ENCODE peak calls at places on chromosome 17, in six cellular contexts. Q is RWPE2, R is NT2/D1, M is SJSA1, W is tibial nerve, N is heart right ventricle. H is an unnamed sample. For H3K36me3, the result is how much of the 10 kb centered on the place peaks cover.

GRCh38 chr17:29590979-29591736 is 1.7 kb upstream of the GIT1 start:
- DNase-seq in Q (no peak), R (no peak), M (no peak), W (peak), N (peak), H (peak)

GRCh38 chr17:10702574-10702973 is 5.2 kb downstream of the ADPRM start:
- DNase-seq in Q (no peak), R (no peak), M (no peak), W (no peak), N (no peak), H (no peak)

GRCh38 chr17:1515640-1516402 is 591 bp downstream of the INPP5K start:
- DNase-seq in Q (no peak), R (peak), M (peak), W (peak), N (peak), H (peak)

GRCh38 chr17:80124351-80124981 is 22.5 kb downstream of the EIF4A3 start:
- DNase-seq in Q (no peak), R (peak), M (no peak), W (no peak), N (no peak), H (peak)

GRCh38 chr17:63910096-63910495 is 962 bp downstream of the CSHL1 start:
- DNase-seq in Q (no peak), R (no peak), M (no peak), W (no peak), N (no peak), H (no peak)

GRCh38 chr17:53794875-53795274 is 27.9 kb upstream of the KIF2B start:
- DNase-seq in Q (no peak), R (no peak), M (no peak), W (no peak), N (no peak), H (no peak)

GRCh38 chr17:6259899-6260298 is 175.0 kb downstream of the AIPL1 start:
- DNase-seq in Q (no peak), R (no peak), M (no peak), W (no peak), N (no peak), H (no peak)

GRCh38 chr17:7218166-7218565 is 1.5 kb downstream of the DLG4 start:
- DNase-seq in Q (no peak), R (no peak), M (no peak), W (no peak), N (no peak), H (no peak)

GRCh38 chr17:57669671-57670529 is 75.2 kb downstream of the CCDC182 start:
- DNase-seq in Q (no peak), R (no peak), M (peak), W (no peak), N (no peak), H (no peak)

GRCh38 chr17:76529224-76529642 is 8.3 kb downstream of the CYGB start:
- DNase-seq in Q (no peak), R (no peak), M (peak), W (peak), N (peak), H (peak)

GRCh38 chr17:79861371-79862216 is 22.4 kb upstream of the CBX4 start:
- DNase-seq in Q (no peak), R (no peak), M (no peak), W (no peak), N (no peak), H (no peak)

GRCh38 chr17:63439682-63440081 is 6.4 kb downstream of the CYB561 start:
- DNase-seq in Q (no peak), R (no peak), M (no peak), W (peak), N (no peak), H (no peak)

GRCh38 chr17:2235792-2236365 is 67.7 kb downstream of the SMG6 start:
- DNase-seq in Q (no peak), R (no peak), M (no peak), W (no peak), N (peak), H (no peak)

GRCh38 chr17:9022553-9023388 is 1.5 kb downstream of the NTN1 start:
- DNase-seq in Q (no peak), R (no peak), M (no peak), W (no peak), N (no peak), H (no peak)

GRCh38 chr17:78575899-78576298 is 1.3 kb downstream of the DNAH17 start:
- DNase-seq in Q (no peak), R (no peak), M (no peak), W (no peak), N (no peak), H (no peak)

GRCh38 chr17:80857721-80858171 is 133.9 kb upstream of the CHMP6 start:
- DNase-seq in Q (peak), R (no peak), M (no peak), W (no peak), N (no peak), H (no peak)

GRCh38 chr17:76747716-76748360 is 9.9 kb downstream of the MFSD11 start:
- DNase-seq in Q (no peak), R (no peak), M (no peak), W (no peak), N (no peak), H (no peak)

GRCh38 chr17:13477180-13477611 is 124.5 kb downstream of the HS3ST3A1 start:
- DNase-seq in Q (no peak), R (no peak), M (no peak), W (no peak), N (no peak), H (peak)

GRCh38 chr17:37792787-37793186 is 47.9 kb upstream of the HNF1B start:
- DNase-seq in Q (no peak), R (peak), M (no peak), W (no peak), N (no peak), H (peak)

GRCh38 chr17:7882068-7882467 is 6.5 kb upstream of the CHD3 start:
- DNase-seq in Q (no peak), R (no peak), M (no peak), W (no peak), N (no peak), H (no peak)

GRCh38 chr17:50175035-50175788 is 9.4 kb downstream of the SGCA start:
- DNase-seq in Q (no peak), R (no peak), M (no peak), W (no peak), N (no peak), H (no peak)

GRCh38 chr17:77136420-77136767 is 4.4 kb upstream of the SEC14L1 start:
- DNase-seq in Q (no peak), R (no peak), M (no peak), W (no peak), N (no peak), H (no peak)

GRCh38 chr17:78781339-78782304 is at the start of gene CYTH1:
- DNase-seq in Q (no peak), R (no peak), M (no peak), W (no peak), N (no peak), H (no peak)

GRCh38 chr17:49388290-49388640 is 26.2 kb upstream of the ZNF652 start:
- DNase-seq in Q (no peak), R (no peak), M (no peak), W (no peak), N (no peak), H (no peak)

GRCh38 chr17:65459667-65460415 is 101.6 kb downstream of the AXIN2 start:
- DNase-seq in Q (no peak), R (no peak), M (no peak), W (no peak), N (no peak), H (no peak)

GRCh38 chr17:51857052-51857593 is 301.4 kb downstream of the CA10 start:
- DNase-seq in Q (no peak), R (no peak), M (no peak), W (no peak), N (no peak), H (no peak)

GRCh38 chr17:14442798-14443553 is 142.1 kb downstream of the HS3ST3B1 start:
- DNase-seq in Q (no peak), R (no peak), M (peak), W (no peak), N (no peak), H (no peak)

GRCh38 chr17:81427446-81428120 is 32.3 kb downstream of the BAHCC1 start:
- DNase-seq in Q (no peak), R (no peak), M (no peak), W (no peak), N (no peak), H (no peak)

GRCh38 chr17:80864751-80865150 is 126.9 kb upstream of the CHMP6 start:
- DNase-seq in Q (peak), R (no peak), M (no peak), W (no peak), N (no peak), H (no peak)

GRCh38 chr17:7263071-7263800 is 958 bp upstream of the CLDN7 start:
- DNase-seq in Q (no peak), R (no peak), M (no peak), W (no peak), N (no peak), H (peak)

GRCh38 chr17:77096570-77097214 is 44.1 kb upstream of the SEC14L1 start:
- DNase-seq in Q (no peak), R (no peak), M (no peak), W (peak), N (no peak), H (peak)

GRCh38 chr17:30519707-30520106 is 42.5 kb downstream of the GOSR1 start:
- DNase-seq in Q (no peak), R (no peak), M (no peak), W (no peak), N (no peak), H (peak)

GRCh38 chr17:50094243-50094752 is 853 bp upstream of the PDK2 start:
- DNase-seq in Q (peak), R (peak), M (peak), W (peak), N (peak), H (peak)

GRCh38 chr17:74859439-74860228 is at the start of gene GRIN2C:
- DNase-seq in Q (no peak), R (no peak), M (no peak), W (no peak), N (no peak), H (no peak)
- H3K4me3 ChIP-seq in Q (no peak), R (peak), M (no peak), W (no peak), N (peak), H (no peak)

GRCh38 chr17:21190078-21190477 is 23.9 kb downstream of the TMEM11 start:
- DNase-seq in Q (no peak), R (no peak), M (no peak), W (no peak), N (no peak), H (no peak)
- H3K36me3 ChIP-seq in Q (under half), R (under half), M (under half), W (under half), N (half or more), H (under half)

GRCh38 chr17:18925187-18925586 is 26.8 kb upstream of the SLC5A10 start:
- DNase-seq in Q (no peak), R (no peak), M (no peak), W (no peak), N (no peak), H (no peak)

GRCh38 chr17:18921912-18922451 is 30.0 kb upstream of the SLC5A10 start:
- DNase-seq in Q (no peak), R (no peak), M (no peak), W (no peak), N (no peak), H (peak)

GRCh38 chr17:18919963-18920362 is 32.0 kb upstream of the SLC5A10 start:
- DNase-seq in Q (no peak), R (no peak), M (no peak), W (no peak), N (no peak), H (no peak)

GRCh38 chr17:18920911-18921441 is 31.0 kb upstream of the SLC5A10 start:
- DNase-seq in Q (no peak), R (no peak), M (no peak), W (no peak), N (no peak), H (peak)

DNA sequence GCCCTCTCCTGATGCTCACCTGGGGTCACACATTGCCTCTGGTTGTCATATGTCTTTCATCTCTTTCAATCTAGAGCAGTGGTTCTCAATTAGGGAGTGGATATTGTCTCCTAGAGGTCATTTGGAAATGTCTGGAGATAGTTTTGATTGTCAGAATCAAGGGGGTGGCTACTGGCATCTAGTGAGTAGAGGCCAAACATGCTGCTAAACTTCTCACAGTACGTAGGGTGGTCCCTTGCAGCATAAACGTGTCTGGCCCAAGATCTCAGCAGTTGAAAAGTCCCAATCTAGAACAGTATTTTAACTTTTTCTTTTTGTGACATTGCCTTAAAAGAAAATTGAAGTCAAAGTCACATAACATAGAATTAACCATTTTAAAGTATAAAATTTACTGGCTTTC is 30.5 kb upstream of the SLC5A10 start:
- DNase-seq in Q (no peak), R (no peak), M (no peak), W (no peak), N (no peak), H (no peak)
- H3K4me3 ChIP-seq in Q (no peak), R (no peak), M (no peak), W (no peak), N (no peak), H (no peak)

DNA sequence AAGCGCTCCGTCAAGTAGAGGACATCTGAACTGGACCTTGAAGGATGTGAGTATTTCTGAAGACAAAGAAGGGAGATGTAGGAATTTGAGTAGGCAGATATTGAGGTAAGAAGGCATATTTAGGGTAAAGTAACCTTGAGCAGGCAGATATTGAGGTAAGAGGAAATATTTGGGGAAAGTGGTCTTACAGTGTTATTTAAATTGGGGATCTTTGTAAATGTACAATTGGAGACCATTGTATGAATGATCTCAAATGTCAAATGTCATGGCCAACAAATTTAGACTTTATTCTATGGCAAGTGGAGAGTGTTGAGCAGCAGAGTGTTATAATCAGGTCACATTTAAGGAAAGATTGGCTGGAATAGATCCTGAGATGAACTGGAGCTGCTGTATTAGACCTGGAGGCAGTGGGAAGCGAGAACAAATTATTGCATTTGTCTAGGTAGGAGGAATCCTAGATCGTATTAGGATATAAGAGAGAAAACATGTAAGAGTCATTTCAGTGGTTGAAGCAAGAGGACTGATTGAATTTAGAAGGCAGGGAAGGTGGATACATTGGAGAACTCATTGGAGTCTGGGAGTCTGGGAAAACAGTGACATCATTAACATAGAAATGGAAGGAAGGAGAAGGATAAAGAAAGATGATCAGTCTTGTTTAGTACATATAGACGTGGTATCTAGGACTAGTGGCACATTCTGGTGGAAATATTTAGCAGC is 165.6 kb downstream of the MAP2K6 start:
- DNase-seq in Q (no peak), R (no peak), M (no peak), W (no peak), N (no peak), H (no peak)
- H3K36me3 ChIP-seq in Q (under half), R (under half), M (under half), W (under half), N (under half), H (under half)

DNA sequence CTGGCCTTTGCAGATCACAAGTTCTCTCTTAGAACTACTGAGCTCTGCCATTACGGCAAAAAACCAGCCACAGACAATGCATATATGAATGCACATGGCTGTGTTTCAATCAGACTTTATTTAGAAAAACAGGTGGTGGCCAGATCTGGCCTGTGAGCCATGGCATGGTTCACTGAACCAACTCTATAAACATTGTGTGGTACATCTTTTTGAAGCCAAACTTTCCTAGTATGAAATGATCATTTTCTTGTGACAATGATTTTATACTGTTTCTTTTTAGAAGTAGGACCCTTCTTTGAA is 65.9 kb upstream of the AMZ2 start:
- DNase-seq in Q (no peak), R (no peak), M (no peak), W (no peak), N (no peak), H (no peak)
- H3K4me3 ChIP-seq in Q (no peak), R (no peak), M (no peak), W (no peak), N (no peak), H (no peak)

GRCh38 chr17:43517615-43518386 is 28.3 kb downstream of the ETV4 start:
- DNase-seq in Q (no peak), R (no peak), M (no peak), W (no peak), N (no peak), H (peak)
- H3K36me3 ChIP-seq in Q (half or more), R (half or more), M (half or more), W (under half), N (half or more), H (under half)

GRCh38 chr17:28572294-28573099 is 1.2 kb upstream of the PIGS start:
- DNase-seq in Q (no peak), R (no peak), M (no peak), W (no peak), N (no peak), H (no peak)
- H3K4me3 ChIP-seq in Q (peak), R (no peak), M (no peak), W (no peak), N (peak), H (no peak)

DNA sequence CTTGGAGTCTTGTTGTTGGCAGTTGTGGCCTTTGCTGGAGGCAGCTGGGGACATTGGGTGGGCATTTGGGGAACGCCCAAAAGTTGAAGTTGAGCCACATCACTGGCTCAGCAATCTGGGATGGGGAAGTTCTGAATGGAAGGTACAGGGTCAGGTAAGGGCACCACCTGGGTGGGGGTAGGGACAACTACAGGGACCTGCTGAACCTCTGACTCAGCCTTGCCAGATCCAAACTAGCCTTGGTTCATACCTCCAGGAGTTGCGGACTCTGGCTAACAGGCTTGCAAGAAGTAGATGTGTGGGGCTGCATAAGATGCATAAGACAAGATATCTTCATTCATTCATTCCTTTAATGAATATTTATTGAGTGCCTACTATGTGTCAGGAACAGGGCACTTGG is 16.0 kb downstream of the FMNL1 start:
- DNase-seq in Q (no peak), R (no peak), M (no peak), W (no peak), N (no peak), H (no peak)
- H3K36me3 ChIP-seq in Q (under half), R (under half), M (under half), W (under half), N (half or more), H (under half)

GRCh38 chr17:40563371-40564052 is 1.8 kb downstream of the CCR7 start:
- DNase-seq in Q (no peak), R (no peak), M (peak), W (no peak), N (no peak), H (no peak)

GRCh38 chr17:40564195-40564882 is 933 bp downstream of the CCR7 start:
- DNase-seq in Q (no peak), R (no peak), M (peak), W (no peak), N (no peak), H (no peak)

GRCh38 chr17:40562841-40563370 is 2.4 kb downstream of the CCR7 start:
- DNase-seq in Q (no peak), R (no peak), M (peak), W (no peak), N (no peak), H (no peak)

GRCh38 chr17:40566027-40566426 is 755 bp upstream of the CCR7 start:
- DNase-seq in Q (no peak), R (no peak), M (no peak), W (no peak), N (no peak), H (no peak)

DNA sequence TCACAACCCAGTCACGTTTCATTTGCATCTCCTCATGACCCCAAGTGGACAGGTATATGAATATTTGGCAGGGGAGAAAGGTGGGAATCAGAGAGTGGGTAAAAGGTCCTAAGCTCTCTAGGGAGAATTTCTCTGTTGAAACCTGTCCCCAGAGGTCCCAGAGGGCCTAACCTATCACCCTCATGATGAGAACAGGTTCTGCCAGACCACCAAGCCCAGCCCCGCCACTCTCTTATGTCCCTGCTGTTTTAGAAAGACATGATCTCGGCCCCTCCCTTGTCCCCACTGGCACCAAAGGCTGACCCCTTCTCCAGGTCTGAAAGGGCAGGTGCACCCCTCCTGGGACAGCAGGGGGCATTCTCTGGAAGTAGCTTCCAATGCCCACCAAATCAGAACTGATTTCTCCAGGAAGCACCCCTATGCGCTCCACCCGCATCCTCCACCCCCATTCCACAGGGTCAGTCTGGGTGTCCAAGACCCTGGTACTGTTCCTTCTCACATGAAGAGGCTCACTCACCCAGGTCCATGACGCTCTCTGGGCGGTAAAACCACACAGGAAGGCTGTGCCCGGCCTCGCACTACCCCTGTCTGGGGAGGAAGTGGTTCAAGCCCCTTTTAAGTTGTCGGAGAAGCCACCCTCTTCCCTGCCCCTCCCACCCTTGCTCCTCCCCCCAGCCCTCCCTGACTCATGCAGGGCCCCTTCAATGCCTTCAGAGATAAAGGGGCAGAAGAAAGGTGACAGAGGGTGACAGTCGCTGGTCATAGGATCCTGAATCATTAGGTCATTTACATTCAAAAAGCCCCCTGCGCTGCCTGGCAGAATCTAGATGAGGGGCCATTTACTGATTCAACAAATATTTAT is at the start of gene CCR7:
- DNase-seq in Q (no peak), R (no peak), M (peak), W (no peak), N (no peak), H (no peak)
- H3K4me3 ChIP-seq in Q (no peak), R (no peak), M (no peak), W (no peak), N (no peak), H (no peak)